ENCODE peak calls at places on chromosomes 16 and 17, in five cellular contexts. W is uterus, Q is A549, P is prostate gland, D is lower leg skin. L is an unnamed sample.

GRCh38 chr17:3529817-3530741 is 27.5 kb downstream of the TRPV3 start:
- DNase-seq in D (no peak), P (no peak), Q (no peak), W (no peak), L (peak; percentile 27)

GRCh38 chr17:68705331-68706166 is 104.4 kb upstream of the FAM20A start:
- DNase-seq in D (no peak), Q (no peak), P (no peak), W (no peak), L (no peak)

GRCh38 chr17:9817086-9817485 is 4.8 kb downstream of the GSG1L2 start:
- DNase-seq in Q (peak; percentile 76), P (peak; percentile 57), W (no peak), D (no peak), L (no peak)

GRCh38 chr16:56849690-56850680 is 15.0 kb upstream of the SLC12A3 start:
- DNase-seq in D (peak; percentile 60), Q (no peak), W (no peak), P (no peak), L (no peak)

GRCh38 chr17:58172369-58173071 is 5.7 kb downstream of the OR4D2 start:
- DNase-seq in P (no peak), W (no peak), Q (peak; percentile 75), D (no peak), L (no peak)

GRCh38 chr17:71936977-71937376 is 183.8 kb upstream of the SOX9 start:
- DNase-seq in P (no peak), Q (no peak), D (no peak), W (no peak), L (no peak)

GRCh38 chr16:87264634-87265033 is 52.6 kb downstream of the C16orf95 start:
- DNase-seq in P (no peak), D (peak; percentile 52), Q (no peak), W (no peak), L (no peak)

GRCh38 chr16:27853101-27853500 is 210.4 kb downstream of the GSG1L start:
- DNase-seq in P (no peak), Q (no peak), W (no peak), D (no peak), L (no peak)

GRCh38 chr17:78654230-78654824 is 77.1 kb upstream of the DNAH17 start:
- DNase-seq in D (no peak), Q (no peak), P (no peak), W (no peak), L (no peak)

GRCh38 chr17:50155115-50155819 is 4.8 kb upstream of the PPP1R9B start:
- DNase-seq in D (no peak), P (no peak), Q (no peak), W (peak; percentile 70), L (no peak)

GRCh38 chr16:9055661-9056060 is 35.8 kb upstream of the HAPSTR1 start:
- DNase-seq in P (no peak), W (no peak), Q (no peak), D (no peak), L (no peak)

GRCh38 chr17:29617125-29617480 is 5.6 kb downstream of the CORO6 start:
- DNase-seq in D (peak; percentile 96), W (no peak), P (peak; percentile 63), Q (peak; percentile 88), L (peak; percentile 65)

GRCh38 chr17:74280093-74280513 is 6.1 kb downstream of the DNAI2 start:
- DNase-seq in Q (no peak), D (no peak), P (no peak), W (no peak), L (no peak)

GRCh38 chr17:45660474-45660873 is 123.6 kb upstream of the CRHR1 start:
- DNase-seq in Q (no peak), P (no peak), D (no peak), W (no peak), L (no peak)

GRCh38 chr16:30753596-30753995 is 5.4 kb downstream of the PHKG2 start:
- DNase-seq in D (no peak), W (no peak), P (no peak), Q (no peak), L (no peak)

GRCh38 chr16:15879255-15879804 is 9.1 kb downstream of the CEP20 start:
- DNase-seq in W (no peak), Q (peak; percentile 91), D (no peak), P (no peak), L (no peak)

GRCh38 chr17:38577244-38577643 is 28.5 kb downstream of the SRCIN1 start:
- DNase-seq in P (no peak), W (no peak), Q (peak; percentile 45), D (no peak), L (no peak)

GRCh38 chr17:77146882-77147281 is 6.1 kb downstream of the SEC14L1 start:
- DNase-seq in P (no peak), Q (no peak), D (no peak), W (no peak), L (no peak)

GRCh38 chr17:29589524-29590260 is at the start of gene GIT1:
- DNase-seq in D (peak; percentile 95), W (peak; percentile 81), Q (peak; percentile 85), P (peak; percentile 85), L (peak; percentile 75)

GRCh38 chr17:80265205-80266068 is 4.8 kb downstream of the RNF213 start:
- DNase-seq in P (no peak), D (no peak), Q (no peak), W (no peak), L (no peak)

GRCh38 chr17:75691371-75692290 is 24.5 kb downstream of the SAP30BP start:
- DNase-seq in Q (no peak), W (no peak), D (no peak), P (peak; percentile 80), L (no peak)

GRCh38 chr16:13866073-13866472 is 53.9 kb upstream of the ERCC4 start:
- DNase-seq in P (peak; percentile 70), W (peak; percentile 47), D (no peak), Q (peak; percentile 84), L (peak; percentile 22)

GRCh38 chr16:81678326-81679095 is 100.6 kb upstream of the PLCG2 start:
- DNase-seq in W (no peak), Q (no peak), D (no peak), P (no peak), L (no peak)

GRCh38 chr17:80869476-80869875 is 122.2 kb upstream of the CHMP6 start:
- DNase-seq in Q (no peak), P (no peak), D (no peak), W (no peak), L (no peak)

GRCh38 chr16:2709588-2709984 is 10.4 kb downstream of the PRSS27 start:
- DNase-seq in P (no peak), D (no peak), Q (no peak), W (no peak), L (no peak)

GRCh38 chr16:81242977-81243618 is 4.6 kb downstream of the BCO1 start:
- DNase-seq in W (no peak), D (no peak), Q (no peak), P (no peak), L (no peak)

GRCh38 chr16:10552281-10552680 is 28.1 kb downstream of the EMP2 start:
- DNase-seq in W (no peak), D (no peak), Q (no peak), P (no peak), L (no peak)

GRCh38 chr17:43676471-43676870 is 14.7 kb upstream of the MEOX1 start:
- DNase-seq in P (no peak), D (no peak), W (no peak), Q (no peak), L (no peak)

GRCh38 chr16:1184980-1185379 is 32.1 kb downstream of the CACNA1H start:
- DNase-seq in Q (no peak), D (no peak), W (no peak), P (no peak), L (no peak)
- H3K4me3 ChIP-seq in Q (no peak overlapping the region), D (no peak overlapping the region), W (no peak overlapping the region), P (no peak overlapping the region), L (no peak overlapping the region)

GRCh38 chr16:75402821-75403475 is 30.4 kb downstream of the CFDP1 start:
- DNase-seq in P (no peak), D (no peak), Q (peak; percentile 44), W (no peak), L (no peak)

GRCh38 chr16:75401697-75402096 is 31.6 kb downstream of the CFDP1 start:
- DNase-seq in D (no peak), W (no peak), Q (no peak), P (no peak), L (no peak)

GRCh38 chr16:75398333-75398732 is 35.0 kb downstream of the CFDP1 start:
- DNase-seq in Q (no peak), D (no peak), W (no peak), P (no peak), L (no peak)

GRCh38 chr16:75406943-75407342 is 26.4 kb downstream of the CFDP1 start:
- DNase-seq in D (no peak), Q (no peak), W (no peak), P (no peak), L (no peak)

DNA sequence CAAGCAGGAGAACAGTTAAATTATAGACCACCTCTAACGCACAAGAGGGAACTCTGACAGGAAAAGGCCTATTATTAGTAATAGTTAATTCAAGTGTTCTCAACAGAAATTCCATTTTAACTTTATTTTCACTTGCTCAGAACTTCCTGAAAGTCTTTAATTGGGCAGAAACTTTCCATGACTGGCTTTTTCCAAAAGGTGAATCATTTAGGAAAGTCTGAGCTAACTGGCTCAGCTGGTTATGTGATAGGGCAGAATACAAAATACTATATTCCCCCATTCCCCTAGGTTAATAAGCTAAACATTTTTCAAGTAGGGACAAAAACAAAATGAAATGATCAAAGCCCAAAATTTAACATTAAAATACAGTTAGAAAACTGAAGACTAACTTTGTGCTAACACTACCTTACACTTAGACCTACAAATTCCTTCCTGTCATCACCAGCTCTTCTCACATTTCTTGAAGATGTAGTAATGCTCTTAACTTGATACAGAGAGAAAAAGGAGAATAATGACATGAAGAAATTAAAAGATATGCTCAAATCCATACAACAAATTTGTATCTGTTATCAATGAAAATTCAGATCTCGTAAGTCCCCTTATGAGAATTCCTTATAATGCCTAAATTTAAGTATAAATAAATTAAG is 31.0 kb downstream of the CFDP1 start:
- DNase-seq in Q (no peak), W (no peak), P (no peak), D (no peak), L (no peak)
- TF ChIP-seq POLR2A in Q (no peak), W (no peak), P (no peak), D (no peak), L (no peak)

GRCh38 chr17:2361361-2361760 is 24.1 kb downstream of the SGSM2 start:
- DNase-seq in W (no peak), Q (no peak), P (no peak), D (no peak), L (no peak)
- H3K4me3 ChIP-seq in W (no peak overlapping the region), Q (no peak overlapping the region), P (no peak overlapping the region), D (no peak overlapping the region), L (no peak overlapping the region)

DNA sequence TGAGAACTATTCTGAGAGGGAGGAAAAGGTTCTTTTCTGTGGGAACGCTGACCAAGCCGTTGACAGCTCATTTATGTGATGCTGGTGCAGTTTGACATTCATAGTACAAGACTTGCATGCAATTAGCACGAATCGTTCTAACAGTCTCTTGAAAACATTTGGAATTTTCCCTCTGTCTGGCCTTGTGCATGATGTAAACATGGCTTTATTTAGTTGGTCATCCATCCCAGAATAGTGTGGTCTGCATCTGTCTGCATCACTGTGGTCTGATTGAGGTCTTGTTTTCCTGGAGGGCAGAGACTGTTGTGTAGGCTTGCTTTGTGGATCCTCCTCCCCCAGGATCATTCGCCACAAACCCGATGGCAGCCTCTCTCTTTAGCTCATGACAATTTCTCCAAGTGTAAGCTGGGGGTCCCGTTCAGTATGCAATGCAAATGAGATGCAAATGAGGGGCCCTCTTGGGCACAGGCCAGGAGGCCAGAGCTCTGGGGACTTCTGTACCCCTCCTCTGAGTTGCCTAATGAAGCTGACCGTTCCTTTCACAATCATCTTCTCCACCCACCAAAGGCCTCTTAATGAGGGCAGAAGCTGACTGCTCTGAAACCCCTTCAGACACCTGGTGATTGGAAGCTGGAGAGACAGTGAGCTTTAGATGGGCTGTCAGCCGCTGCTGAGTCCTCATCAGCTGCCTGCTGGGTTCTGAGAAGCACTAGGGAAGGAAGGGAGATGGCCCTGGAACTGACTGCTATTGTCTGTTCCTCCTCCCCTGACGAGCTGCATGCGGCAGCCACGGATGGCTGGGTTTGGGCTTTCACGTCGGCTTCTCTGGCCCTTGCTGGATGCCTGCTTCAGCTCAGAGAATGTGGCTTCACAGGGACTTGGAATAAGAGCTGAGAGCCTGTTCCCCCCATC is 201.2 kb upstream of the CACNG3 start:
- DNase-seq in D (peak; percentile 65), Q (no peak), W (no peak), P (no peak), L (no peak)
- TF ChIP-seq POLR2A in D (no peak), Q (no peak), W (no peak), P (no peak), L (no peak)